ENCODE peak calls at places on chromosomes 4 and X, in five cellular contexts. One of them, this sample, is unnamed.

GRCh38 chr4:141179474-141180026 is 41.1 kb upstream of the ZNF330 start:
- DNase-seq in Panc1: no peak
- DNase-seq in right lobe of liver: no peak
- DNase-seq in OCI-LY7: no peak
- DNase-seq in mucosa of descending colon: no peak
- DNase-seq in this sample: no peak

GRCh38 chr4:86977621-86978184 is 42.9 kb downstream of the AFF1 start:
- DNase-seq in OCI-LY7: no peak
- DNase-seq in right lobe of liver: no peak
- DNase-seq in Panc1: peak; percentile 24
- DNase-seq in mucosa of descending colon: no peak
- DNase-seq in this sample: peak; percentile 95

GRCh38 chrX:120456973-120457372 is 12.1 kb downstream of the LAMP2 start:
- DNase-seq in OCI-LY7: peak; percentile 75
- DNase-seq in Panc1: no peak
- DNase-seq in right lobe of liver: no peak
- DNase-seq in mucosa of descending colon: no peak
- DNase-seq in this sample: peak; percentile 69

GRCh38 chr4:158172196-158172557 is 648 bp downstream of the GASK1B start:
- DNase-seq in OCI-LY7: no peak
- DNase-seq in mucosa of descending colon: no peak
- DNase-seq in Panc1: no peak
- DNase-seq in right lobe of liver: no peak
- DNase-seq in this sample: peak; percentile 19

GRCh38 chr4:184310881-184311709 is 93.4 kb upstream of the ENPP6 start:
- DNase-seq in right lobe of liver: peak; percentile 57
- DNase-seq in Panc1: no peak
- DNase-seq in OCI-LY7: no peak
- DNase-seq in mucosa of descending colon: peak; percentile 62
- DNase-seq in this sample: no peak

GRCh38 chr4:76376534-76376933 is 44.4 kb downstream of the CCDC158 start:
- DNase-seq in OCI-LY7: no peak
- DNase-seq in Panc1: no peak
- DNase-seq in right lobe of liver: no peak
- DNase-seq in mucosa of descending colon: no peak
- DNase-seq in this sample: no peak

GRCh38 chr4:159174645-159175147 is 71.8 kb downstream of the RAPGEF2 start:
- DNase-seq in right lobe of liver: no peak
- DNase-seq in Panc1: no peak
- DNase-seq in mucosa of descending colon: no peak
- DNase-seq in OCI-LY7: no peak
- DNase-seq in this sample: no peak

GRCh38 chr4:169115897-169116254 is 105.8 kb upstream of the CBR4 start:
- DNase-seq in right lobe of liver: no peak
- DNase-seq in Panc1: peak; percentile 67
- DNase-seq in OCI-LY7: no peak
- DNase-seq in mucosa of descending colon: no peak
- DNase-seq in this sample: peak; percentile 99

GRCh38 chrX:72373136-72373535 is 67.4 kb upstream of the CITED1 start:
- DNase-seq in mucosa of descending colon: no peak
- DNase-seq in Panc1: no peak
- DNase-seq in right lobe of liver: no peak
- DNase-seq in OCI-LY7: no peak
- DNase-seq in this sample: no peak

GRCh38 chr4:8568068-8568668 is 12.0 kb upstream of the GPR78 start:
- DNase-seq in Panc1: no peak
- DNase-seq in right lobe of liver: no peak
- DNase-seq in OCI-LY7: no peak
- DNase-seq in mucosa of descending colon: no peak
- DNase-seq in this sample: no peak

GRCh38 chr4:119666653-119667091 is 38.1 kb upstream of the PDE5A start:
- DNase-seq in right lobe of liver: no peak
- DNase-seq in Panc1: no peak
- DNase-seq in OCI-LY7: no peak
- DNase-seq in mucosa of descending colon: no peak
- DNase-seq in this sample: no peak

GRCh38 chr4:4986856-4987255 is 32.4 kb downstream of the CYTL1 start:
- DNase-seq in right lobe of liver: no peak
- DNase-seq in OCI-LY7: no peak
- DNase-seq in mucosa of descending colon: no peak
- DNase-seq in Panc1: no peak
- DNase-seq in this sample: no peak

GRCh38 chrX:15143050-15143824 is 126.6 kb downstream of the ASB9 start:
- DNase-seq in OCI-LY7: peak; percentile 46
- DNase-seq in mucosa of descending colon: no peak
- DNase-seq in Panc1: no peak
- DNase-seq in right lobe of liver: peak; percentile 49
- DNase-seq in this sample: peak; percentile 49

GRCh38 chrX:136823175-136823574 is 42.4 kb upstream of the ARHGEF6 start:
- DNase-seq in right lobe of liver: no peak
- DNase-seq in Panc1: peak; percentile 22
- DNase-seq in OCI-LY7: no peak
- DNase-seq in mucosa of descending colon: no peak
- DNase-seq in this sample: peak; percentile 45

GRCh38 chr4:85747871-85748491 is 273.0 kb downstream of the ARHGAP24 start:
- DNase-seq in right lobe of liver: no peak
- DNase-seq in OCI-LY7: peak; percentile 92
- DNase-seq in Panc1: no peak
- DNase-seq in mucosa of descending colon: no peak
- DNase-seq in this sample: peak; percentile 84

GRCh38 chr4:98151145-98151929 is 8.1 kb upstream of the STPG2 start:
- DNase-seq in mucosa of descending colon: no peak
- DNase-seq in OCI-LY7: no peak
- DNase-seq in right lobe of liver: no peak
- DNase-seq in Panc1: no peak
- DNase-seq in this sample: no peak

GRCh38 chr4:128703948-128704347 is 105.6 kb upstream of the JADE1 start:
- DNase-seq in OCI-LY7: no peak
- DNase-seq in Panc1: no peak
- DNase-seq in right lobe of liver: no peak
- DNase-seq in mucosa of descending colon: no peak
- DNase-seq in this sample: no peak

GRCh38 chr4:138182838-138183426 is 59.2 kb downstream of the SLC7A11 start:
- DNase-seq in mucosa of descending colon: no peak
- DNase-seq in Panc1: no peak
- DNase-seq in OCI-LY7: peak; percentile 60
- DNase-seq in right lobe of liver: no peak
- DNase-seq in this sample: peak; percentile 73

GRCh38 chrX:150844016-150844415 is 54.5 kb downstream of the CD99L2 start:
- DNase-seq in Panc1: no peak
- DNase-seq in OCI-LY7: no peak
- DNase-seq in right lobe of liver: no peak
- DNase-seq in mucosa of descending colon: no peak
- DNase-seq in this sample: peak; percentile 93

GRCh38 chr4:28369504-28369903 is 1508.9 kb downstream of the STIM2 start:
- DNase-seq in mucosa of descending colon: no peak
- DNase-seq in right lobe of liver: no peak
- DNase-seq in OCI-LY7: no peak
- DNase-seq in Panc1: no peak
- DNase-seq in this sample: peak; percentile 66

GRCh38 chrX:17836830-17837229 is 24.3 kb downstream of the RAI2 start:
- DNase-seq in Panc1: no peak
- DNase-seq in right lobe of liver: no peak
- DNase-seq in OCI-LY7: no peak
- DNase-seq in mucosa of descending colon: no peak
- DNase-seq in this sample: no peak

GRCh38 chr4:11404431-11404830 is 24.3 kb downstream of the HS3ST1 start:
- DNase-seq in OCI-LY7: no peak
- DNase-seq in mucosa of descending colon: no peak
- DNase-seq in Panc1: no peak
- DNase-seq in right lobe of liver: no peak
- DNase-seq in this sample: peak; percentile 65

GRCh38 chr4:115090483-115091075 is 22.8 kb downstream of the NDST4 start:
- DNase-seq in OCI-LY7: peak; percentile 56
- DNase-seq in Panc1: no peak
- DNase-seq in right lobe of liver: no peak
- DNase-seq in mucosa of descending colon: no peak
- DNase-seq in this sample: peak; percentile 42

GRCh38 chr4:5747746-5748365 is 36.9 kb downstream of the EVC start:
- DNase-seq in mucosa of descending colon: no peak
- DNase-seq in Panc1: peak; percentile 67
- DNase-seq in right lobe of liver: no peak
- DNase-seq in OCI-LY7: no peak
- DNase-seq in this sample: peak; percentile 94

GRCh38 chrX:100650841-100651240 is 6.8 kb downstream of the SRPX2 start:
- DNase-seq in right lobe of liver: no peak
- DNase-seq in mucosa of descending colon: no peak
- DNase-seq in Panc1: no peak
- DNase-seq in OCI-LY7: no peak
- DNase-seq in this sample: no peak

GRCh38 chr4:155888171-155888570 is 15.3 kb upstream of the TDO2 start:
- DNase-seq in right lobe of liver: no peak
- DNase-seq in OCI-LY7: no peak
- DNase-seq in Panc1: no peak
- DNase-seq in mucosa of descending colon: no peak
- DNase-seq in this sample: peak; percentile 15

GRCh38 chrX:84501798-84502628 is at the start of gene HDX:
- DNase-seq in OCI-LY7: no peak
- DNase-seq in Panc1: peak; percentile 56
- DNase-seq in mucosa of descending colon: peak; percentile 83
- DNase-seq in right lobe of liver: peak; percentile 89
- DNase-seq in this sample: peak; percentile 76

GRCh38 chrX:131288738-131289511 is at the start of gene IGSF1:
- DNase-seq in right lobe of liver: peak; percentile 57
- DNase-seq in Panc1: no peak
- DNase-seq in mucosa of descending colon: no peak
- DNase-seq in OCI-LY7: no peak
- DNase-seq in this sample: peak; percentile 0

GRCh38 chr4:142706381-142706780 is 139.7 kb downstream of the INPP4B start:
- DNase-seq in right lobe of liver: no peak
- DNase-seq in OCI-LY7: no peak
- DNase-seq in mucosa of descending colon: no peak
- DNase-seq in Panc1: no peak
- DNase-seq in this sample: no peak

GRCh38 chr4:55675196-55675793 is 39.2 kb upstream of the NMU start:
- DNase-seq in mucosa of descending colon: no peak
- DNase-seq in OCI-LY7: no peak
- DNase-seq in right lobe of liver: no peak
- DNase-seq in Panc1: no peak
- DNase-seq in this sample: no peak

GRCh38 chr4:5866841-5867782 is 25.8 kb downstream of the CRMP1 start:
- DNase-seq in OCI-LY7: no peak
- DNase-seq in Panc1: no peak
- DNase-seq in mucosa of descending colon: no peak
- DNase-seq in right lobe of liver: no peak
- DNase-seq in this sample: no peak

GRCh38 chr4:101835121-101835904 is 44.8 kb downstream of the BANK1 start:
- DNase-seq in right lobe of liver: no peak
- DNase-seq in mucosa of descending colon: no peak
- DNase-seq in OCI-LY7: no peak
- DNase-seq in Panc1: no peak
- DNase-seq in this sample: peak; percentile 83

GRCh38 chr4:13523591-13524503 is 20.5 kb downstream of the NKX3-2 start:
- DNase-seq in OCI-LY7: no peak
- DNase-seq in Panc1: no peak
- DNase-seq in right lobe of liver: no peak
- DNase-seq in mucosa of descending colon: no peak
- DNase-seq in this sample: no peak

GRCh38 chr4:20378181-20378580 is 126.5 kb downstream of the SLIT2 start:
- DNase-seq in mucosa of descending colon: no peak
- DNase-seq in OCI-LY7: no peak
- DNase-seq in Panc1: no peak
- DNase-seq in right lobe of liver: no peak
- DNase-seq in this sample: no peak

GRCh38 chr4:15971068-15971801 is 8.3 kb upstream of the FGFBP2 start:
- DNase-seq in OCI-LY7: no peak
- DNase-seq in Panc1: no peak
- DNase-seq in right lobe of liver: no peak
- DNase-seq in mucosa of descending colon: no peak
- DNase-seq in this sample: no peak

DNA sequence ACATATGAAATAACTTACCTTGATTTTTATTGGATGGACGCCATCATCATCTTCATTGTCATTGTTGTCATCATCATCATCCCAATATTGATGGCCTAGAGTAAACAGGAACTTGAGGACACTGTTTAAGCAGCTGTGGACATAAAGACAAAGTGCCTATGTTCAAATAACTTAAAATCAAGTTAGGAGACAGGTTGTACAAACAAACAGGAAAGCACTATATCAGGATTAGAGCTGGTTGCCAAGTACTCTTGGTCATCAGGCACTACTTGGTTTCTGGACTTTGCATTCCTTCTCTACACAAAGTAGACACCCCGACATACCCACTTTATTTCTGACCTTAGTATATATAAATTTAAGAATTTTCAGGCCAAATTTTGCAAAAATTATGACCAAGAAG is 608.6 kb downstream of the KLHL13 start:
- DNase-seq in right lobe of liver: no peak
- DNase-seq in Panc1: no peak
- DNase-seq in OCI-LY7: no peak
- DNase-seq in mucosa of descending colon: no peak
- DNase-seq in this sample: no peak
- H3K4me3 ChIP-seq in right lobe of liver: no peak overlapping the region
- H3K4me3 ChIP-seq in Panc1: no peak overlapping the region
- H3K4me3 ChIP-seq in OCI-LY7: no peak overlapping the region
- H3K4me3 ChIP-seq in mucosa of descending colon: no peak overlapping the region
- H3K4me3 ChIP-seq in this sample: no peak overlapping the region

GRCh38 chr4:80489798-80490197 is 154.3 kb downstream of the CFAP299 start:
- DNase-seq in right lobe of liver: no peak
- DNase-seq in mucosa of descending colon: no peak
- DNase-seq in OCI-LY7: peak; percentile 24
- DNase-seq in Panc1: no peak
- DNase-seq in this sample: no peak
- TF ChIP-seq CTCF in right lobe of liver: no peak
- TF ChIP-seq CTCF in mucosa of descending colon: no peak
- TF ChIP-seq CTCF in OCI-LY7: no peak
- TF ChIP-seq CTCF in Panc1: no peak
- TF ChIP-seq CTCF in this sample: no peak

GRCh38 chrX:2500681-2501151 is at the start of the genes DHRSX and ZBED1:
- DNase-seq in right lobe of liver: peak; percentile 71
- DNase-seq in OCI-LY7: peak; percentile 69
- DNase-seq in mucosa of descending colon: peak; percentile 70
- DNase-seq in Panc1: no peak
- DNase-seq in this sample: peak; percentile 35
- H3K4me3 ChIP-seq in right lobe of liver: peak within 1 kb of the TSS; percentile 90
- H3K4me3 ChIP-seq in OCI-LY7: peak within 1 kb of the TSS; percentile 86
- H3K4me3 ChIP-seq in mucosa of descending colon: peak within 1 kb of the TSS; percentile 84
- H3K4me3 ChIP-seq in Panc1: peak within 1 kb of the TSS; percentile 61
- H3K4me3 ChIP-seq in this sample: peak within 1 kb of the TSS; percentile 68

DNA sequence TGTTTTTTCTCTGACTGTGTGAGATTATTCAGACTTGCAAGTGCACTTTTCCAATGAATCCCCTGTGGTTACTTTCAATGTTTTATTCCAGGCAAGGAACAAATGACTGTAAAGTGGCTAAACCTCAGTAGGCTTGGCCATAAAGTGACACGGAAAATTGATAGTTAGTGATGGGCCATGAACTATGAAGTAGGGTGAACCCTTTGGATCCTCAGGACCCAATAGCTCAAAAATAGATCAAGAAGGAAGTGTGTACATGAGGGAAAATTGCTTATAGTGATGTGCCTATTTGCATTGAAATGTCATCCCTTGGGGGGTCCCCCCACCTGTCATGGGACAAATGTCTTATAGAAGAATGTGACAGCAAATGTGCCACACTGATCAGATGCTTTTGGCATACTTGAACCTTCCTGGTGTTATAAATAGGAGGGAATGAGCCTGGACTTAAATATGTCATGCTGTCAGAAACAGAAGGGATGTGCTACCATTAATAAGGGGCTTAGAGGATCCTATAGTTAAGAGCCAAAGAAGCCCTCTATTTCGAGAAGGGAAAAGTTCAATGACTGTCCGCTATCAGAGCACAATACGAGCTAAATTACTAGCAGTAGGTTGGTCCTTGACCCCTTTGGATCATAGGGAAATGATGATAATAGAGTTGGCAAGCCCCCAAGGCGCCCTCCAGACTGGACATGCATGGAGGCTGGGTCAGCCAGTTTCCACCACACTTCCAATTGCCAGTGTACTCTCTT is 30.3 kb downstream of the SLC16A2 start:
- DNase-seq in right lobe of liver: no peak
- DNase-seq in mucosa of descending colon: no peak
- DNase-seq in Panc1: no peak
- DNase-seq in OCI-LY7: no peak
- DNase-seq in this sample: no peak
- TF ChIP-seq CTCF in right lobe of liver: no peak
- TF ChIP-seq CTCF in mucosa of descending colon: no peak
- TF ChIP-seq CTCF in Panc1: no peak
- TF ChIP-seq CTCF in OCI-LY7: no peak
- TF ChIP-seq CTCF in this sample: no peak